ENCODE peak calls at places on chromosomes 11 and 22, in seven cellular contexts. One of them, this sample, is unnamed.
A peak's percentile ranks its signal among the peaks of the same experiment; 100 is the strongest.

GRCh38 chr11:27997344-27997743 is 110.6 kb downstream of the KIF18A start:
- DNase-seq in thoracic aorta: no peak
- DNase-seq in fibroblast of lung: no peak
- DNase-seq in astrocyte: no peak
- DNase-seq in foreskin fibroblast: no peak
- DNase-seq in GM20000: no peak
- DNase-seq in mammary epithelial cell: no peak
- DNase-seq in this sample: no peak

GRCh38 chr11:94801866-94802460 is 33.8 kb downstream of the AMOTL1 start:
- DNase-seq in thoracic aorta: no peak
- DNase-seq in foreskin fibroblast: no peak
- DNase-seq in fibroblast of lung: no peak
- DNase-seq in GM20000: no peak
- DNase-seq in astrocyte: no peak
- DNase-seq in mammary epithelial cell: no peak
- DNase-seq in this sample: no peak

GRCh38 chr11:78789365-78789764 is 214.7 kb upstream of the NARS2 start:
- DNase-seq in thoracic aorta: no peak
- DNase-seq in astrocyte: no peak
- DNase-seq in foreskin fibroblast: no peak
- DNase-seq in mammary epithelial cell: no peak
- DNase-seq in GM20000: no peak
- DNase-seq in fibroblast of lung: no peak
- DNase-seq in this sample: no peak

GRCh38 chr11:100932474-100933100 is 197.0 kb downstream of the PGR start:
- DNase-seq in astrocyte: no peak
- DNase-seq in foreskin fibroblast: no peak
- DNase-seq in mammary epithelial cell: peak; percentile 26
- DNase-seq in GM20000: peak; percentile 14
- DNase-seq in thoracic aorta: no peak
- DNase-seq in fibroblast of lung: peak; percentile 27
- DNase-seq in this sample: peak; percentile 66

GRCh38 chr22:50276143-50276542 is 6.0 kb upstream of the MAPK11 start:
- DNase-seq in thoracic aorta: no peak
- DNase-seq in GM20000: peak; percentile 84
- DNase-seq in astrocyte: no peak
- DNase-seq in foreskin fibroblast: no peak
- DNase-seq in fibroblast of lung: peak; percentile 51
- DNase-seq in mammary epithelial cell: no peak
- DNase-seq in this sample: peak; percentile 33

GRCh38 chr22:45678961-45679912 is 7.6 kb downstream of the ATXN10 start:
- DNase-seq in mammary epithelial cell: peak; percentile 81
- DNase-seq in fibroblast of lung: peak; percentile 87
- DNase-seq in GM20000: peak; percentile 49
- DNase-seq in foreskin fibroblast: peak; percentile 72
- DNase-seq in astrocyte: peak; percentile 85
- DNase-seq in thoracic aorta: no peak
- DNase-seq in this sample: peak; percentile 70

GRCh38 chr11:108538022-108538424 is 39.8 kb upstream of the POGLUT3 start:
- DNase-seq in fibroblast of lung: peak; percentile 7
- DNase-seq in foreskin fibroblast: no peak
- DNase-seq in astrocyte: no peak
- DNase-seq in GM20000: no peak
- DNase-seq in mammary epithelial cell: no peak
- DNase-seq in thoracic aorta: no peak
- DNase-seq in this sample: no peak

GRCh38 chr11:71580057-71581003 is 2.3 kb downstream of the KRTAP5-11 start:
- DNase-seq in mammary epithelial cell: peak; percentile 54
- DNase-seq in foreskin fibroblast: peak; percentile 63
- DNase-seq in astrocyte: peak; percentile 51
- DNase-seq in fibroblast of lung: peak; percentile 64
- DNase-seq in GM20000: peak; percentile 66
- DNase-seq in thoracic aorta: no peak
- DNase-seq in this sample: peak; percentile 79

GRCh38 chr11:2663506-2663905 is 36.3 kb downstream of the KCNQ1OT1 start:
- DNase-seq in astrocyte: no peak
- DNase-seq in GM20000: no peak
- DNase-seq in mammary epithelial cell: no peak
- DNase-seq in foreskin fibroblast: no peak
- DNase-seq in fibroblast of lung: no peak
- DNase-seq in thoracic aorta: no peak
- DNase-seq in this sample: no peak

GRCh38 chr22:40922484-40923303 is 28.5 kb upstream of the RBX1 start:
- DNase-seq in thoracic aorta: no peak
- DNase-seq in GM20000: peak; percentile 52
- DNase-seq in fibroblast of lung: peak; percentile 50
- DNase-seq in foreskin fibroblast: peak; percentile 43
- DNase-seq in astrocyte: peak; percentile 29
- DNase-seq in mammary epithelial cell: peak; percentile 35
- DNase-seq in this sample: peak; percentile 83

GRCh38 chr22:29846290-29846689 is 8.2 kb upstream of the ASCC2 start:
- DNase-seq in foreskin fibroblast: no peak
- DNase-seq in mammary epithelial cell: no peak
- DNase-seq in astrocyte: no peak
- DNase-seq in fibroblast of lung: no peak
- DNase-seq in GM20000: no peak
- DNase-seq in thoracic aorta: no peak
- DNase-seq in this sample: no peak

GRCh38 chr11:121415861-121416260 is 36.3 kb upstream of the SORL1 start:
- DNase-seq in GM20000: no peak
- DNase-seq in fibroblast of lung: peak; percentile 11
- DNase-seq in astrocyte: no peak
- DNase-seq in mammary epithelial cell: peak; percentile 44
- DNase-seq in thoracic aorta: no peak
- DNase-seq in foreskin fibroblast: no peak
- DNase-seq in this sample: peak; percentile 11

GRCh38 chr11:10117709-10118341 is 176.2 kb downstream of the SBF2 start:
- DNase-seq in GM20000: no peak
- DNase-seq in thoracic aorta: no peak
- DNase-seq in mammary epithelial cell: peak; percentile 26
- DNase-seq in astrocyte: peak; percentile 64
- DNase-seq in fibroblast of lung: peak; percentile 67
- DNase-seq in foreskin fibroblast: peak; percentile 33
- DNase-seq in this sample: peak; percentile 91

GRCh38 chr22:32854351-32854804 is 52.9 kb downstream of the TIMP3 start:
- DNase-seq in thoracic aorta: no peak
- DNase-seq in mammary epithelial cell: no peak
- DNase-seq in foreskin fibroblast: no peak
- DNase-seq in astrocyte: peak; percentile 81
- DNase-seq in GM20000: no peak
- DNase-seq in fibroblast of lung: peak; percentile 81
- DNase-seq in this sample: peak; percentile 33

GRCh38 chr11:46686886-46687810 is 13.3 kb downstream of the ARHGAP1 start:
- DNase-seq in astrocyte: peak; percentile 82
- DNase-seq in foreskin fibroblast: peak; percentile 59
- DNase-seq in fibroblast of lung: peak; percentile 85
- DNase-seq in mammary epithelial cell: peak; percentile 97
- DNase-seq in GM20000: no peak
- DNase-seq in thoracic aorta: no peak
- DNase-seq in this sample: peak; percentile 94

GRCh38 chr11:14541180-14541579 is 21.0 kb upstream of the PSMA1 start:
- DNase-seq in mammary epithelial cell: no peak
- DNase-seq in thoracic aorta: no peak
- DNase-seq in foreskin fibroblast: no peak
- DNase-seq in astrocyte: no peak
- DNase-seq in GM20000: no peak
- DNase-seq in fibroblast of lung: peak; percentile 1
- DNase-seq in this sample: peak; percentile 33

GRCh38 chr22:30202531-30203006 is 44.0 kb downstream of the LIF start:
- DNase-seq in mammary epithelial cell: no peak
- DNase-seq in GM20000: no peak
- DNase-seq in astrocyte: peak; percentile 75
- DNase-seq in thoracic aorta: no peak
- DNase-seq in foreskin fibroblast: peak; percentile 72
- DNase-seq in fibroblast of lung: peak; percentile 74
- DNase-seq in this sample: peak; percentile 92

GRCh38 chr11:28043930-28044709 is 63.8 kb downstream of the KIF18A start:
- DNase-seq in thoracic aorta: no peak
- DNase-seq in foreskin fibroblast: no peak
- DNase-seq in astrocyte: no peak
- DNase-seq in GM20000: no peak
- DNase-seq in mammary epithelial cell: no peak
- DNase-seq in fibroblast of lung: no peak
- DNase-seq in this sample: no peak

GRCh38 chr11:66159585-66159984 is 89.5 kb downstream of the PACS1 start:
- DNase-seq in GM20000: no peak
- DNase-seq in astrocyte: no peak
- DNase-seq in fibroblast of lung: no peak
- DNase-seq in mammary epithelial cell: no peak
- DNase-seq in foreskin fibroblast: no peak
- DNase-seq in thoracic aorta: no peak
- DNase-seq in this sample: no peak

GRCh38 chr11:66155387-66156073 is 85.5 kb downstream of the PACS1 start:
- DNase-seq in foreskin fibroblast: no peak
- DNase-seq in mammary epithelial cell: no peak
- DNase-seq in GM20000: no peak
- DNase-seq in astrocyte: no peak
- DNase-seq in fibroblast of lung: no peak
- DNase-seq in thoracic aorta: no peak
- DNase-seq in this sample: no peak

GRCh38 chr11:66158156-66158555 is 88.1 kb downstream of the PACS1 start:
- DNase-seq in fibroblast of lung: no peak
- DNase-seq in mammary epithelial cell: no peak
- DNase-seq in GM20000: no peak
- DNase-seq in foreskin fibroblast: no peak
- DNase-seq in thoracic aorta: no peak
- DNase-seq in astrocyte: no peak
- DNase-seq in this sample: no peak

GRCh38 chr11:66154109-66154508 is 84.0 kb downstream of the PACS1 start:
- DNase-seq in astrocyte: no peak
- DNase-seq in thoracic aorta: no peak
- DNase-seq in foreskin fibroblast: no peak
- DNase-seq in GM20000: no peak
- DNase-seq in mammary epithelial cell: no peak
- DNase-seq in fibroblast of lung: no peak
- DNase-seq in this sample: no peak

GRCh38 chr11:66157182-66157864 is 87.3 kb downstream of the PACS1 start:
- DNase-seq in mammary epithelial cell: no peak
- DNase-seq in thoracic aorta: no peak
- DNase-seq in foreskin fibroblast: no peak
- DNase-seq in fibroblast of lung: peak; percentile 20
- DNase-seq in astrocyte: no peak
- DNase-seq in GM20000: no peak
- DNase-seq in this sample: peak; percentile 16
- TF ChIP-seq CTCF in mammary epithelial cell: no peak
- TF ChIP-seq CTCF in thoracic aorta: no peak
- TF ChIP-seq CTCF in foreskin fibroblast: no peak
- TF ChIP-seq CTCF in fibroblast of lung: no peak
- TF ChIP-seq CTCF in astrocyte: no peak
- TF ChIP-seq CTCF in GM20000: no peak
- TF ChIP-seq CTCF in this sample: no peak

DNA sequence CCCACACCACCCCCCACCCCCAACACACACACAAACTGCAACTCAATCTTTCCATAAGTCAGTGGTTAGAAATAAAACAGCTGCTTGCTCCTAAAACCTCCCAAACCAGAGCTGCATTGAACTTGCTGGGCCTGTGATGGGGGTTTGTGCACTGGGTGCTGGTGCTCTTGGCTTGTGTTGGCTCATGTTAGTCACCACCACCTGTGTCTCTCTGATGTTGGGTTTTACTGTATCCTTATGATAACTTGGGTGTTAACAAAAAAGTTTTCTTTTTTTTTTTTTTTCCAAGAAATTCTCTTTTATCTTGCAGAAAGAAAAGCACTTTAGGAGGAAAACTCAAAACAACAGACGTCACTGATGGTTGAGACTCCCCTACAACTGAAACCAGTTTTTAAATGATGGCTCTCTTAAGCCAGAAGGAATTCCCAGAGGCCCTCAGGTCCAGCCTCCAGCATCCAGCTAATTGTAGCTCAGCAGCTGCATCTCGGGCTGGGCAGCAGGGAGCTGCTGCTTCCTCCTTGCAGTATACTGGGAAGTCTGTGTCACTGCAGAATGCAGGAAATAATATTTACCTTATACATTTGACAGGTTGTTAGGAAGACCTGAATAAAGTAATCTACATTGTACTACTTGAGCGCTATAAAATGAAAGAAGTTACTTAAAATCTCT is 80.0 kb upstream of the DRD2 start:
- DNase-seq in fibroblast of lung: peak; percentile 67
- DNase-seq in mammary epithelial cell: no peak
- DNase-seq in astrocyte: peak; percentile 57
- DNase-seq in thoracic aorta: no peak
- DNase-seq in foreskin fibroblast: no peak
- DNase-seq in GM20000: no peak
- DNase-seq in this sample: no peak
- TF ChIP-seq CTCF in fibroblast of lung: no peak
- TF ChIP-seq CTCF in mammary epithelial cell: no peak
- TF ChIP-seq CTCF in astrocyte: no peak
- TF ChIP-seq CTCF in thoracic aorta: no peak
- TF ChIP-seq CTCF in foreskin fibroblast: no peak
- TF ChIP-seq CTCF in GM20000: no peak
- TF ChIP-seq CTCF in this sample: no peak

DNA sequence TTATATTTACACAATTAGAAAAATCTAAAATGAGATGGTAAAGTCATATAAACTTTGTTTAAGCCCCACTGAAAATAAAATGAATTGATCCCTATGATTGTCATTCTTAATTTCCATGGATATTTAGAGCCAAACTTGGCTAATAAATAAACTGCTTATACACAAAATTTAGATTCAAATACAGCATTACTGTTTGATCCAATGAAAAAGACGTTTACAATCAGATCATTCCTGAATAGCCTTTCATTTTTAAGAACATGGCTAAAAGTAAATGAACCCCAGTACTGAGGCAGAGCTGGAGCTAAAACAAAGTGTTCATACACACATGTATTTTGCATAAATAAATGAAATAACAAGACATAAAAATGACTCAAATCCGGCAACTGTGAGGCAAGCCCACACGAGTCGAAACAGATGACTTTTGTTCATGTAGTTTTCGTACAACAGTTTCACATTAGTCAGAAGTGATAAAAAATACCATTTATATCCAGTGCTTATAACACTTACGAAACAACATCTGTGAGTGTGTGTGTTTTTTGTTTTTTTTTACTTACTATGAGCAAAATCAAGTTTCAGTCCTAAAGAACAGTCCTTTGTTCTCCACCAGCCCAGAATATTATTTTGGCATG is 386.5 kb downstream of the SOX6 start:
- DNase-seq in GM20000: no peak
- DNase-seq in mammary epithelial cell: peak; percentile 97
- DNase-seq in astrocyte: peak; percentile 81
- DNase-seq in thoracic aorta: no peak
- DNase-seq in fibroblast of lung: peak; percentile 82
- DNase-seq in foreskin fibroblast: peak; percentile 84
- DNase-seq in this sample: peak; percentile 92
- TF ChIP-seq CTCF in GM20000: no peak
- TF ChIP-seq CTCF in mammary epithelial cell: no peak
- TF ChIP-seq CTCF in astrocyte: no peak
- TF ChIP-seq CTCF in thoracic aorta: no peak
- TF ChIP-seq CTCF in fibroblast of lung: no peak
- TF ChIP-seq CTCF in foreskin fibroblast: no peak
- TF ChIP-seq CTCF in this sample: no peak

DNA sequence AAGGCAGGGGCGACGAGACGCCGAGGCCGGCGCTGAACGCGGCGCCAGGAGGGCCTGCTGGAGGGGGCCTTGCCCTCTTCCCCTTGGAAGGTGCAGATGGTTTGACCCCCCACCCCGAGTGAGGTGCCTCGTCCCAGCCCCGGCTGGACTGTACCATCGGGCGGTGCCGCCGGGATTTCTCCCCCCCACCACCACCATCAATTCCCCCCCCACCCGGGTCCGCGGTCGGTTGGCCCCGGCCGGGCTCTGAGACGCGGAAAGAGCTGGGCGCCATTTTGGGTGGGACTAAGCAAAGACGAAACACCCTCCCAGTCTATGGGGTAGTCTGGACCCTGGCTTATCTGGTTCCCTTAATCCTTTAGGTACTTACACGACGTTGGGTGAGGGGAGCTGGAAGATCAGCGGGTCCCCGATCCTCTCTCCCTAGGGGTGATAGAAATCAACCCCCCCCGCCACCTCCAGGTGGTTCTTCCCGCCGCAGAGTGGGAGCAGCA is at the start of gene PRDM10:
- DNase-seq in astrocyte: peak; percentile 83
- DNase-seq in foreskin fibroblast: peak; percentile 85
- DNase-seq in thoracic aorta: peak; percentile 70
- DNase-seq in GM20000: peak; percentile 96
- DNase-seq in mammary epithelial cell: peak; percentile 89
- DNase-seq in fibroblast of lung: peak; percentile 91
- DNase-seq in this sample: peak; percentile 94
- TF ChIP-seq CTCF in astrocyte: no peak
- TF ChIP-seq CTCF in foreskin fibroblast: no peak
- TF ChIP-seq CTCF in thoracic aorta: peak; percentile 14
- TF ChIP-seq CTCF in GM20000: no peak
- TF ChIP-seq CTCF in mammary epithelial cell: no peak
- TF ChIP-seq CTCF in fibroblast of lung: no peak
- TF ChIP-seq CTCF in this sample: peak; percentile 6

This sample was measured in fibroblast of the aortic adventitia.